ENCODE peak calls at places on chromosomes 13 and 19, in nine cellular contexts. P is brain microvascular endothelial cell, L is psoas muscle, V is endodermal cell, I is right cardiac atrium, E is cardiac muscle cell, S is suprapubic skin, F is pancreas, M is upper lobe of right lung. Z is an unnamed sample.

GRCh38 chr19:32363632-32364031 is 18.2 kb downstream of the ZNF507 start:
- DNase-seq in V (no peak), E (no peak), L (no peak), I (no peak), P (no peak), S (no peak), F (no peak), M (no peak), Z (no peak)

GRCh38 chr19:35977446-35978222 is 17.4 kb upstream of the SDHAF1 start:
- DNase-seq in V (peak; percentile 94), F (no peak), P (no peak), E (no peak), S (no peak), M (no peak), L (no peak), I (no peak), Z (no peak)

GRCh38 chr13:47337781-47338507 is 441.1 kb upstream of the HTR2A start:
- DNase-seq in V (peak; percentile 85), S (no peak), P (peak; percentile 96), F (no peak), M (no peak), L (no peak), I (no peak), E (peak; percentile 58), Z (no peak)

GRCh38 chr19:36401475-36401874 is 17.0 kb downstream of the ZFP82 start:
- DNase-seq in V (no peak), I (no peak), M (no peak), E (no peak), F (no peak), L (no peak), P (no peak), S (no peak), Z (no peak)

GRCh38 chr19:3986260-3987041 is 1.2 kb upstream of the EEF2 start:
- DNase-seq in S (no peak), F (no peak), V (peak; percentile 81), E (peak; percentile 87), P (peak; percentile 68), I (no peak), L (peak; percentile 27), M (no peak), Z (no peak)

GRCh38 chr13:44649118-44649455 is 73.0 kb upstream of the TSC22D1 start:
- DNase-seq in M (no peak), L (no peak), S (no peak), F (no peak), V (peak; percentile 86), E (no peak), I (no peak), P (no peak), Z (no peak)

GRCh38 chr13:72696590-72696989 is 30.8 kb downstream of the MZT1 start:
- DNase-seq in I (no peak), L (no peak), E (peak; percentile 34), V (no peak), S (no peak), F (no peak), P (no peak), M (no peak), Z (no peak)

GRCh38 chr19:46745521-46746280 is at the start of gene FKRP:
- DNase-seq in P (no peak), V (peak; percentile 76), E (no peak), F (peak; percentile 79), L (no peak), M (no peak), I (peak; percentile 72), S (no peak), Z (peak; percentile 89)

GRCh38 chr19:8180018-8180417 is 29.2 kb upstream of the CERS4 start:
- DNase-seq in L (no peak), M (no peak), E (no peak), V (no peak), S (no peak), P (no peak), F (no peak), I (no peak), Z (no peak)

GRCh38 chr19:35607661-35608060 is 4.9 kb upstream of the HAUS5 start:
- DNase-seq in F (no peak), I (no peak), S (no peak), V (no peak), M (no peak), P (no peak), L (no peak), E (no peak), Z (no peak)

GRCh38 chr13:98155475-98156111 is 12.7 kb downstream of the FARP1 start:
- DNase-seq in P (peak; percentile 77), V (no peak), S (no peak), L (no peak), I (no peak), F (no peak), E (peak; percentile 77), M (no peak), Z (no peak)

GRCh38 chr19:46133777-46134231 is 9.3 kb upstream of the IGFL3 start:
- DNase-seq in F (no peak), S (no peak), L (no peak), V (peak; percentile 64), M (no peak), P (peak; percentile 1), E (no peak), I (no peak), Z (no peak)

DNA sequence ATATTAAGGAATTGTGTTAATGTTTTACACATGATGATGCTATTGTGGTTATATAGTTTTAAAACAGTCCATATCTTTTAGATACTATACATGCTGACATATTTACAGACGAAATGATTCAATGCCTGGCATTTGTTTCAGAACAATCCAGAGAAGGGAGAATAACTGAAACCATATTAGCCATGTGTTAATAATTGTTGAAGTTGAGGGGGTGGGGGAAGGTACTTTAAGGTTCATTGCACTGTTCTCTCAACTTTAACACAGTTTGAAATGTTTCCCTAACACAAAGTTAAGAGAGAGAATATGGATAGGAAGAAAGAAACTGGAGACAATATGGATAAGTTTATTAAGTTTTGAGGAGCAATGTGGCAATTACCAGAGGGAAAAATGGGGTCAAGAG is 5.8 kb downstream of the CRYL1 start:
- DNase-seq in I (no peak), M (no peak), F (no peak), P (no peak), E (no peak), S (no peak), V (no peak), L (no peak), Z (no peak)
- H3K27ac ChIP-seq in I (no peak overlapping the region), M (no peak overlapping the region), F (no peak overlapping the region), P (no peak overlapping the region), E (no peak overlapping the region), S (no peak overlapping the region), V (no peak overlapping the region), L (no peak overlapping the region), Z (no peak overlapping the region)

GRCh38 chr19:33450689-33451088 is 70.9 kb downstream of the PEPD start:
- DNase-seq in L (no peak), I (peak; percentile 32), F (peak; percentile 8), P (no peak), S (no peak), V (no peak), M (no peak), E (no peak), Z (peak; percentile 35)

GRCh38 chr19:33447336-33448158 is 74.0 kb downstream of the CEBPG start:
- DNase-seq in F (peak; percentile 46), M (peak; percentile 54), E (no peak), I (peak; percentile 24), P (no peak), L (no peak), S (peak; percentile 56), V (no peak), Z (peak; percentile 54)

GRCh38 chr19:33448159-33448516 is 73.5 kb downstream of the PEPD start:
- DNase-seq in I (peak; percentile 28), F (peak; percentile 14), S (no peak), E (no peak), L (no peak), P (no peak), M (peak; percentile 38), V (no peak), Z (peak; percentile 23)

GRCh38 chr19:33446918-33447293 is 73.4 kb downstream of the CEBPG start:
- DNase-seq in S (peak; percentile 35), P (no peak), F (no peak), I (no peak), M (no peak), V (no peak), L (no peak), E (no peak), Z (peak; percentile 45)

DNA sequence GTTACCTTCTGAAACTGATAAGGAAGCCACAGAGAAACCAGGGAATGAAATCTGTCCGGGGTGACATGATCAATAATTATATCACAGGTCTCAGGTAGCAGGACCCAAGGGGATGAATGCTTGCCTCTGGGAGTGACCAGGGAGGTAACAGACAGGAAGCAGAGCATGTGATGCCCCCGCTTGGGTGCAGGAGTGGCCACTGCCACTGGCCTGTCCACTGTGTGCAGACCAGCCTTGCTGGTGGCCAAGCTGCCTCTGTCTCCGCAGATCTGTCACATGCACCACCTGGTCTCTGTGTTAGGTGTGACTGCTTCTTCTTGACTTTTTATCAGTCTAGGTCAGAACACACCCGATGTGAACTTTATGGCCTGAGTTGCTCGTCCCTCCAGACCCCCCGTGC is 71.8 kb downstream of the PEPD start:
- DNase-seq in P (no peak), I (peak; percentile 9), L (no peak), M (peak; percentile 40), S (no peak), F (peak; percentile 41), V (no peak), E (no peak), Z (peak; percentile 32)
- H3K27ac ChIP-seq in P (no peak overlapping the region), I (no peak overlapping the region), L (no peak overlapping the region), M (no peak overlapping the region), S (no peak overlapping the region), F (no peak overlapping the region), V (no peak overlapping the region), E (no peak overlapping the region), Z (no peak overlapping the region)

DNA sequence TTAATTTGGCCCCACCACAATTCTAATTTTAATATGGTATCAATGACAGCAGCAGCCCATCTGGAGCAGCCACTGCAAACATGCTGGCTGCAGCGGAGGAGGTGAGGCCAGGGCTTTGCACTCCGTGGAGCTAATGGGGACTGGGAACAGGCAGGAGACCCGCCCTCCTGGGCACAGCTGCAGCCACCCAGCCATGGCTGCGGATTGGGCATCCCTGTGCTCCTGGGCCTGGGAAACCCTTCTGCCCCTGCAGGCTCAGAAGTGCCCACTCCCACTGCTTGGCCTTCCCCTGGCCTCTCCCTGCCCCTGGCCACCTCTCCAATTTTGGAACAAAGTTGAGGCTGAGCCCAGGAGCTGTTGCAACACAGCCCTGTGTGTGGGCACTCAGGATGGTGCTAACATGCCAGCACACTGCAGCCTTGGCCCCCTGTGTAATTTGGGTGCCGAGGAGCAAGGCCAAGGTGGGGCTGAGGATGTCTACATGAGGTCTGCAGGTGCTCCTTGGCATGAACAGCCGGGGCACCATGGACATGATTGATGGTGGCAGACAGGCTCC is 123.6 kb downstream of the PCDH9 start:
- DNase-seq in F (no peak), L (no peak), E (no peak), S (no peak), I (peak; percentile 48), P (no peak), M (peak; percentile 53), V (no peak), Z (peak; percentile 59)
- H3K27ac ChIP-seq in F (no peak overlapping the region), L (no peak overlapping the region), E (no peak overlapping the region), S (no peak overlapping the region), I (no peak overlapping the region), P (no peak overlapping the region), M (no peak overlapping the region), V (no peak overlapping the region), Z (no peak overlapping the region)

DNA sequence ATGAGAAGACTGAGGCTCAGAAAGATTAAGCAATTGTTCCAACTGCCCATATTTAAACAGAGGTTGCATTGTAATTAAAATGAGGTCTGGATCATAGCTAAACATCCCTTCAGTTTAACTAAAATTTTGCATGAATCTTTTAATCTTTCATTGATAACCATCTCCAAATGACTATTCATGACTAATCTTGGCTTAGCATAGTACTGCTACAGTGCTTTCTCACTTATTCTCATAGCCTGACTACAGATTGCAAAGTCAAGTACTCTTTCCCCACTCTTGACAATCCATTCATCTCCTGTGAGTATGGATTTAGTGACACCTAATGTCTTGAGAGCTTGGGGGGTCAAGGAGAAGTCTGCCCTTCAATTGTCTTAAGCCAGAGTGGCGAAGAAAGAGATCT is 258.4 kb downstream of the RFC3 start:
- DNase-seq in S (no peak), E (no peak), F (no peak), M (no peak), L (no peak), I (no peak), P (no peak), V (no peak), Z (no peak)
- H3K27ac ChIP-seq in S (no peak overlapping the region), E (no peak overlapping the region), F (no peak overlapping the region), M (no peak overlapping the region), L (no peak overlapping the region), I (no peak overlapping the region), P (no peak overlapping the region), V (no peak overlapping the region), Z (no peak overlapping the region)

Z was measured in spleen.